ENCODE peak calls at places on chromosomes 12 and 14, in six cellular contexts. Z is stomach; X is body of pancreas; C is spleen; P is effector memory CD4-positive, alpha-beta T cell; Y is GM12864. F is an unnamed sample.

GRCh38 chr12:131380220-131380957 is 330.5 kb upstream of the SFSWAP start:
- DNase-seq in Z (no peak), X (no peak), C (no peak), P (no peak), Y (no peak), F (no peak)

GRCh38 chr12:132795847-132796246 is 32.8 kb downstream of the GOLGA3 start:
- DNase-seq in Z (no peak), X (no peak), C (no peak), P (no peak), Y (no peak), F (no peak)

GRCh38 chr12:130829391-130830245 is 9.4 kb downstream of the STX2 start:
- DNase-seq in Z (no peak), X (no peak), C (no peak), P (no peak), Y (no peak), F (no peak)

GRCh38 chr12:74066476-74066875 is 471.2 kb upstream of the ATXN7L3B start:
- DNase-seq in Z (no peak), X (no peak), C (no peak), P (no peak), Y (no peak), F (no peak)

GRCh38 chr14:28308727-28309126 is 457.9 kb upstream of the FOXG1 start:
- DNase-seq in Z (no peak), X (no peak), C (no peak), P (no peak), Y (no peak), F (peak; percentile 16)

GRCh38 chr14:24734917-24735500 is 101.0 kb upstream of the GZMB start:
- DNase-seq in Z (peak; percentile 30), X (peak; percentile 54), C (no peak), P (no peak), Y (peak; percentile 39), F (peak; percentile 42)

GRCh38 chr12:56425940-56426438 is 23.2 kb downstream of the TIMELESS start:
- DNase-seq in Z (no peak), X (no peak), C (no peak), P (no peak), Y (no peak), F (no peak)

GRCh38 chr12:3931206-3931605 is 58.0 kb upstream of the PARP11 start:
- DNase-seq in Z (no peak), X (no peak), C (no peak), P (no peak), Y (no peak), F (no peak)

GRCh38 chr14:94411638-94412037 is 23.2 kb upstream of the SERPINA1 start:
- DNase-seq in Z (no peak), X (no peak), C (no peak), P (no peak), Y (no peak), F (no peak)

GRCh38 chr12:52029686-52030085 is 21.6 kb upstream of the NR4A1 start:
- DNase-seq in Z (peak; percentile 37), X (peak; percentile 58), C (no peak), P (no peak), Y (no peak), F (no peak)

GRCh38 chr12:99948380-99948779 is 36.4 kb downstream of the ANKS1B start:
- DNase-seq in Z (no peak), X (no peak), C (no peak), P (no peak), Y (no peak), F (no peak)

GRCh38 chr12:123085730-123086487 is 65.0 kb downstream of the PITPNM2 start:
- DNase-seq in Z (peak; percentile 68), X (peak; percentile 59), C (peak; percentile 82), P (no peak), Y (no peak), F (no peak)

GRCh38 chr14:49918709-49919108 is 25.8 kb downstream of the ARF6 start:
- DNase-seq in Z (no peak), X (no peak), C (no peak), P (no peak), Y (no peak), F (no peak)

GRCh38 chr12:53074290-53074998 is 4.7 kb downstream of the SPRYD3 start:
- DNase-seq in Z (no peak), X (no peak), C (no peak), P (no peak), Y (no peak), F (no peak)

GRCh38 chr14:77219591-77219990 is 38.0 kb downstream of the TMEM63C start:
- DNase-seq in Z (peak; percentile 54), X (peak; percentile 92), C (no peak), P (no peak), Y (no peak), F (no peak)

GRCh38 chr12:82415402-82415801 is 57.1 kb downstream of the METTL25 start:
- DNase-seq in Z (no peak), X (no peak), C (no peak), P (no peak), Y (no peak), F (peak; percentile 24)

GRCh38 chr14:34711808-34712712 is 2.3 kb downstream of the CFL2 start:
- DNase-seq in Z (no peak), X (no peak), C (no peak), P (no peak), Y (no peak), F (no peak)
- H3K4me3 ChIP-seq in Z (peak overlapping the region; percentile 74), X (no peak overlapping the region), C (no peak overlapping the region), P (no peak overlapping the region), Y (peak overlapping the region; percentile 20), F (no peak overlapping the region)

GRCh38 chr12:116090516-116090915 is 187.0 kb downstream of the MED13L start:
- DNase-seq in Z (no peak), X (no peak), C (no peak), P (no peak), Y (no peak), F (no peak)

GRCh38 chr12:116087399-116087798 is 190.1 kb downstream of the MED13L start:
- DNase-seq in Z (no peak), X (no peak), C (no peak), P (no peak), Y (no peak), F (no peak)

GRCh38 chr12:116089080-116089479 is 188.4 kb downstream of the MED13L start:
- DNase-seq in Z (no peak), X (no peak), C (no peak), P (no peak), Y (no peak), F (no peak)

GRCh38 chr12:116091579-116091978 is 185.9 kb downstream of the MED13L start:
- DNase-seq in Z (no peak), X (no peak), C (no peak), P (no peak), Y (no peak), F (no peak)

GRCh38 chr12:116087962-116088361 is 189.5 kb downstream of the MED13L start:
- DNase-seq in Z (no peak), X (no peak), C (no peak), P (no peak), Y (no peak), F (no peak)
- H3K4me3 ChIP-seq in Z (no peak overlapping the region), X (no peak overlapping the region), C (no peak overlapping the region), P (no peak overlapping the region), Y (no peak overlapping the region), F (no peak overlapping the region)

DNA sequence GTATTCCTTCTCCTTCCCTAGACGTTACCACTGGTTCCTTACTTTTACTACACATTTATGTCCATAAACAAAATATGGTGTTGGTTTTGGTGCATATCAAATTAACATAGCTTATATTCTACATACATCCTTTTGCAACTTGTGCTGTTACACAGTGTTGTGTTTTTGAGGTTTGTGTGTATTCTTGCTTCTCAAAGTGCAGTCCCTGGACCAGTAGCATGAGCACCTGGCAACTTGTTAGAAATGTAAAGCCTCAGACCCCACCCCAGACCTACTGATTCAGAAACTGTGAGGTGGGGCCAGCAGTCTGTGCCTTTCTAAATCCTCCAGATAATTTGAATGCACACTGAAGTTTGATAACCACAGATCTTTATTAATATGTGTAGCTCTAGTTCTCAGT is 65.9 kb downstream of the RNFT2 start:
- DNase-seq in Z (no peak), X (no peak), C (no peak), P (no peak), Y (no peak), F (no peak)
- H3K4me3 ChIP-seq in Z (no peak overlapping the region), X (no peak overlapping the region), C (no peak overlapping the region), P (no peak overlapping the region), Y (no peak overlapping the region), F (no peak overlapping the region)

GRCh38 chr12:12441891-12442461 is 85.1 kb downstream of the BORCS5 start:
- DNase-seq in Z (no peak), X (no peak), C (no peak), P (peak; percentile 62), Y (no peak), F (no peak)
- H3K4me3 ChIP-seq in Z (no peak overlapping the region), X (no peak overlapping the region), C (no peak overlapping the region), P (no peak overlapping the region), Y (no peak overlapping the region), F (no peak overlapping the region)

GRCh38 chr14:61320806-61321384 is 484 bp upstream of the PRKCH start:
- DNase-seq in Z (no peak), X (no peak), C (no peak), P (no peak), Y (no peak), F (no peak)
- H3K4me3 ChIP-seq in Z (peak overlapping the region; percentile 63), X (peak overlapping the region; percentile 29), C (peak overlapping the region; percentile 61), P (peak overlapping the region; percentile 95), Y (peak overlapping the region; percentile 82), F (peak overlapping the region; percentile 49)

GRCh38 chr12:85280984-85281946 is 1.2 kb downstream of the ALX1 start:
- DNase-seq in Z (no peak), X (no peak), C (no peak), P (no peak), Y (no peak), F (no peak)

GRCh38 chr12:85279449-85280137 is 427 bp upstream of the ALX1 start:
- DNase-seq in Z (no peak), X (no peak), C (no peak), P (no peak), Y (no peak), F (no peak)

GRCh38 chr12:85278598-85279448 is 1.2 kb upstream of the ALX1 start:
- DNase-seq in Z (no peak), X (no peak), C (peak; percentile 69), P (no peak), Y (no peak), F (no peak)

GRCh38 chr12:85281947-85282312 is 1.9 kb downstream of the ALX1 start:
- DNase-seq in Z (no peak), X (no peak), C (no peak), P (no peak), Y (no peak), F (no peak)

GRCh38 chr12:85280138-85280983 is at the start of gene ALX1:
- DNase-seq in Z (no peak), X (peak; percentile 10), C (peak; percentile 70), P (no peak), Y (no peak), F (peak; percentile 37)
- H3K4me3 ChIP-seq in Z (peak within 1 kb of the TSS; percentile 41), X (no peak within 1 kb of the TSS), C (peak within 1 kb of the TSS; percentile 33), P (no peak within 1 kb of the TSS), Y (no peak within 1 kb of the TSS), F (peak within 1 kb of the TSS; percentile 48)

DNA sequence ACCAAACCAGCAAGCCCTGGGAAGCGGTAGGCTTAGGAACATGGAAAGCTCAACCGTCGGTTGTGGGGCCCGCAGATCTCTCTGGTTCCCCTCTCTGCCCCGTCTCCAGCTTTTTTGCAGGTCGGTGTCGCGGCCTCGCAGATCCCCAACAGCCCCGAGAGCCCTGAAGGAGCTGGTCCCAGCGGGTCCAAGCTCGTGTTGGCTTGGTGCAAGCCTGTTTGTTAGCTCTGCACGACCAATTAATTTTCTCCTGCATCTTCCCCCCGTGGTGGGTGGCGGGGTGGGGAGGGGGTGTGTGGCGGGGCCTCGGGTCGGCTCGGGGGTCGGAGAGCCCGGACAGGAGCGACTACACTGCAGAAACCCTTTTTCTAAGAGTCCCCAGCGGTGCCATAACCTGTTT is 449 bp upstream of the SLC24A4 start:
- DNase-seq in Z (no peak), X (no peak), C (no peak), P (no peak), Y (no peak), F (no peak)
- H3K4me3 ChIP-seq in Z (peak overlapping the region; percentile 48), X (no peak overlapping the region), C (peak overlapping the region; percentile 44), P (no peak overlapping the region), Y (no peak overlapping the region), F (no peak overlapping the region)

F was measured in Caco-2.